ENCODE peak calls at places on chromosomes 16 and 17, in six cellular contexts. K is epithelial cell of esophagus; Q is GM10248; Z is stimulated activated CD8-positive, alpha-beta memory T cell treated with anti-CD3 and anti-CD28 coated beads, Interleukin-7, amount 100 ng/mL, for 24 hours; Y is stimulated activated CD4-positive, alpha-beta T cell treated with anti-CD3 and anti-CD28 coated beads, TNF-alpha, amount 100 ng/mL, for 48 hours; H is CD8-positive, alpha-beta memory T cell. L is an unnamed sample.
A peak's percentile ranks its signal among the peaks of the same experiment; 100 is the strongest.

GRCh38 chr17:50772251-50772650 is 4.9 kb upstream of the ANKRD40CL start:
- DNase-seq in Q (peak; percentile 32), Y (no peak), H (no peak), K (no peak), Z (no peak), L (no peak)

GRCh38 chr17:38464251-38464722 is 36.0 kb downstream of the ARHGAP23 start:
- DNase-seq in H (no peak), Z (no peak), K (no peak), Y (no peak), Q (peak; percentile 8), L (no peak)

GRCh38 chr16:51359141-51359960 is 208.3 kb upstream of the SALL1 start:
- DNase-seq in K (no peak), Z (no peak), Q (no peak), H (no peak), Y (no peak), L (no peak)

GRCh38 chr17:80475949-80476876 is at the start of gene NPTX1:
- DNase-seq in Q (no peak), K (peak; percentile 40), Z (no peak), H (no peak), Y (no peak), L (no peak)

GRCh38 chr17:1630662-1631061 is 2.0 kb upstream of the SLC43A2 start:
- DNase-seq in Z (no peak), K (no peak), Q (no peak), Y (no peak), H (no peak), L (no peak)

GRCh38 chr17:77083547-77083946 is 57.2 kb upstream of the SEC14L1 start:
- DNase-seq in H (no peak), Q (no peak), Z (no peak), Y (no peak), K (no peak), L (no peak)

GRCh38 chr16:86044881-86045600 is 146.1 kb downstream of the IRF8 start:
- DNase-seq in Y (no peak), K (no peak), H (peak; percentile 64), Q (no peak), Z (peak; percentile 8), L (no peak)

GRCh38 chr16:87249425-87249824 is 67.8 kb downstream of the C16orf95 start:
- DNase-seq in K (no peak), Q (no peak), Y (no peak), H (no peak), Z (no peak), L (no peak)

GRCh38 chr16:2341456-2342447 is 1.2 kb upstream of the ABCA3 start:
- DNase-seq in Q (no peak), H (no peak), Z (no peak), Y (no peak), K (no peak), L (no peak)

GRCh38 chr16:85927938-85928337 is 29.0 kb downstream of the IRF8 start:
- DNase-seq in Q (no peak), K (no peak), Z (no peak), Y (no peak), H (no peak), L (no peak)

GRCh38 chr17:74972107-74972972 is at the start of gene HID1:
- DNase-seq in Y (peak; percentile 47), K (peak; percentile 51), H (peak; percentile 87), Q (peak; percentile 86), Z (peak; percentile 56), L (no peak)

GRCh38 chr17:61551255-61551742 is 39.7 kb downstream of the NACA2 start:
- DNase-seq in H (no peak), Q (peak; percentile 38), Y (no peak), K (peak; percentile 45), Z (no peak), L (peak; percentile 54)

GRCh38 chr16:64947651-64948050 is 174.2 kb downstream of the CDH11 start:
- DNase-seq in Q (no peak), H (no peak), Z (no peak), K (no peak), Y (no peak), L (no peak)

GRCh38 chr16:87963400-87963799 is 12.2 kb downstream of the BANP start:
- DNase-seq in Q (no peak), Z (no peak), Y (peak; percentile 58), H (peak; percentile 72), K (peak; percentile 89), L (no peak)

GRCh38 chr17:76005263-76006149 is 4.9 kb downstream of the CDK3 start:
- DNase-seq in K (peak; percentile 73), Y (peak; percentile 92), Z (peak; percentile 77), H (peak; percentile 85), Q (peak; percentile 87), L (no peak)

GRCh38 chr17:62876063-62876462 is 67.9 kb upstream of the MARCHF10 start:
- DNase-seq in Q (no peak), H (no peak), Z (no peak), Y (no peak), K (peak; percentile 90), L (no peak)

GRCh38 chr17:79138826-79139225 is 64.2 kb downstream of the ENGASE start:
- DNase-seq in H (no peak), Q (no peak), Z (no peak), K (no peak), Y (no peak), L (no peak)

GRCh38 chr16:11871193-11871592 is 19.9 kb upstream of the RSL1D1 start:
- DNase-seq in Y (no peak), Z (no peak), K (no peak), Q (no peak), H (no peak), L (no peak)

GRCh38 chr16:84675423-84675822 is 24.4 kb upstream of the USP10 start:
- DNase-seq in Y (no peak), Z (no peak), H (no peak), Q (no peak), K (no peak), L (no peak)

GRCh38 chr17:79202476-79202875 is 127.9 kb downstream of the ENGASE start:
- DNase-seq in Q (no peak), Y (no peak), K (no peak), Z (no peak), H (no peak), L (no peak)

GRCh38 chr16:53809088-53809951 is 105.4 kb downstream of the FTO start:
- DNase-seq in Z (no peak), H (no peak), Y (no peak), K (peak; percentile 73), Q (no peak), L (no peak)

GRCh38 chr16:26856271-26856670 is 210.5 kb upstream of the C16orf82 start:
- DNase-seq in K (no peak), Q (no peak), H (no peak), Y (no peak), Z (no peak), L (no peak)

GRCh38 chr16:55116165-55116894 is 185.7 kb downstream of the IRX5 start:
- DNase-seq in H (no peak), Q (no peak), Z (no peak), Y (no peak), K (peak; percentile 2), L (no peak)

GRCh38 chr16:67235816-67236547 is 9.1 kb downstream of the TMEM208 start:
- DNase-seq in H (peak; percentile 66), Q (no peak), Z (no peak), Y (peak; percentile 16), K (peak; percentile 53), L (no peak)

GRCh38 chr17:2060681-2061440 is 6.0 kb downstream of the HIC1 start:
- DNase-seq in Y (no peak), Q (no peak), K (no peak), Z (no peak), H (no peak), L (no peak)

GRCh38 chr17:880871-881269 is 98.7 kb downstream of the NXN start:
- DNase-seq in K (peak; percentile 59), Z (no peak), H (no peak), Y (no peak), Q (no peak), L (no peak)

GRCh38 chr16:84840687-84841627 is 21.2 kb downstream of the CRISPLD2 start:
- DNase-seq in Y (no peak), K (no peak), Q (no peak), H (no peak), Z (no peak), L (peak; percentile 60)

GRCh38 chr17:871731-872517 is 89.8 kb downstream of the MRM3 start:
- DNase-seq in H (no peak), K (no peak), Z (no peak), Y (no peak), Q (no peak), L (no peak)

GRCh38 chr17:60439501-60439900 is 17.2 kb downstream of the CHCT1 start:
- DNase-seq in Q (peak; percentile 38), K (peak; percentile 48), Z (no peak), H (no peak), Y (no peak), L (no peak)

GRCh38 chr17:7959503-7960253 is 27.7 kb downstream of the CNTROB start:
- DNase-seq in Q (no peak), Z (no peak), Y (no peak), K (no peak), H (no peak), L (no peak)

GRCh38 chr17:39938140-39938869 is 10.8 kb downstream of the LRRC3C start:
- DNase-seq in K (no peak), Z (no peak), Q (peak; percentile 45), Y (no peak), H (no peak), L (no peak)